ENCODE peak calls at places on chromosomes 5 and 9, in nine cellular contexts. K is WERI-Rb-1; F is AG04450; C is neural progenitor cell; U is CD8-positive, alpha-beta T cell; M is RWPE2; J is foreskin fibroblast; W is PC-9; I is bronchial epithelial cell. S is an unnamed sample.
A peak's percentile ranks its signal among the peaks of the same experiment; 100 is the strongest.

GRCh38 chr9:6449086-6449485 is 36.1 kb downstream of the UHRF2 start:
- DNase-seq in K (no peak), F (no peak), C (no peak), U (no peak), M (no peak), J (no peak), W (no peak), I (no peak), S (no peak)

GRCh38 chr5:68086443-68086842 is 129.1 kb upstream of the PIK3R1 start:
- DNase-seq in K (no peak), F (no peak), C (no peak), U (no peak), M (no peak), J (no peak), W (no peak), I (no peak), S (no peak)

GRCh38 chr5:43041669-43042175 is 1.6 kb upstream of the ANXA2R start:
- DNase-seq in K (no peak), F (peak; percentile 76), C (no peak), U (no peak), M (no peak), J (peak; percentile 88), W (peak; percentile 74), I (peak; percentile 65), S (peak; percentile 96)

GRCh38 chr5:149682532-149683076 is 47.5 kb upstream of the PPARGC1B start:
- DNase-seq in K (no peak), F (no peak), C (no peak), U (no peak), M (no peak), J (no peak), W (no peak), I (no peak), S (no peak)

GRCh38 chr5:173330151-173330855 is 2.1 kb upstream of the STC2 start:
- DNase-seq in K (no peak), F (no peak), C (peak; percentile 57), U (no peak), M (no peak), J (no peak), W (no peak), I (no peak), S (no peak)

GRCh38 chr5:167754501-167754941 is 536.9 kb upstream of the WWC1 start:
- DNase-seq in K (no peak), F (no peak), C (no peak), U (no peak), M (no peak), J (peak; percentile 53), W (no peak), I (peak; percentile 79), S (peak; percentile 60)

GRCh38 chr5:42656661-42657035 is 100.0 kb upstream of the CCDC152 start:
- DNase-seq in K (no peak), F (no peak), C (no peak), U (no peak), M (no peak), J (no peak), W (no peak), I (peak; percentile 47), S (no peak)

GRCh38 chr5:116763987-116764866 is 189.6 kb upstream of the SEMA6A start:
- DNase-seq in K (no peak), F (no peak), C (no peak), U (no peak), M (peak; percentile 83), J (no peak), W (no peak), I (peak; percentile 96), S (peak; percentile 62)

GRCh38 chr5:53733853-53734252 is 173.4 kb downstream of the NDUFS4 start:
- DNase-seq in K (peak; percentile 11), F (no peak), C (no peak), U (no peak), M (no peak), J (no peak), W (no peak), I (peak; percentile 23), S (no peak)
- TF ChIP-seq CTCF in K (peak; percentile 43), F (no peak), C (no peak), U (no peak), M (peak; percentile 28), J (no peak), W (peak; percentile 16), I (peak; percentile 41), S (no peak)

GRCh38 chr5:151063136-151063544 is 17.7 kb downstream of the TNIP1 start:
- DNase-seq in K (no peak), F (no peak), C (no peak), U (no peak), M (no peak), J (peak; percentile 79), W (no peak), I (peak; percentile 63), S (peak; percentile 85)
- H3K4me3 ChIP-seq in K (no peak overlapping the region), F (no peak overlapping the region), C (no peak overlapping the region), U (no peak overlapping the region), M (no peak overlapping the region), J (no peak overlapping the region), W (no peak overlapping the region), I (no peak overlapping the region), S (no peak overlapping the region)

GRCh38 chr5:127321465-127321864 is 30.9 kb downstream of the MEGF10 start:
- DNase-seq in K (no peak), F (no peak), C (no peak), U (no peak), M (no peak), J (no peak), W (no peak), I (no peak), S (no peak)

GRCh38 chr5:127330116-127330515 is 39.5 kb downstream of the MEGF10 start:
- DNase-seq in K (no peak), F (no peak), C (no peak), U (no peak), M (no peak), J (peak; percentile 44), W (no peak), I (no peak), S (no peak)

GRCh38 chr5:127324756-127325155 is 34.2 kb downstream of the MEGF10 start:
- DNase-seq in K (no peak), F (no peak), C (no peak), U (no peak), M (no peak), J (no peak), W (no peak), I (no peak), S (no peak)

GRCh38 chr5:127322405-127322804 is 31.8 kb downstream of the MEGF10 start:
- DNase-seq in K (no peak), F (no peak), C (no peak), U (no peak), M (no peak), J (no peak), W (no peak), I (no peak), S (no peak)

GRCh38 chr5:127326438-127326837 is 35.8 kb downstream of the MEGF10 start:
- DNase-seq in K (no peak), F (no peak), C (no peak), U (no peak), M (no peak), J (no peak), W (no peak), I (no peak), S (no peak)
- TF ChIP-seq CTCF in K (no peak), F (peak; percentile 11), C (peak; percentile 20), U (no peak), M (no peak), J (no peak), W (no peak), I (no peak), S (no peak)

GRCh38 chr5:140547508-140548299 is at the start of gene EIF4EBP3:
- DNase-seq in K (peak; percentile 93), F (peak; percentile 90), C (peak; percentile 98), U (peak; percentile 89), M (peak; percentile 95), J (peak; percentile 96), W (no peak), I (peak; percentile 86), S (peak; percentile 95)

GRCh38 chr5:140545606-140546005 is 1.9 kb upstream of the EIF4EBP3 start:
- DNase-seq in K (no peak), F (no peak), C (no peak), U (no peak), M (no peak), J (no peak), W (no peak), I (no peak), S (no peak)

GRCh38 chr5:140548300-140548688 is 832 bp downstream of the EIF4EBP3 start:
- DNase-seq in K (no peak), F (no peak), C (no peak), U (no peak), M (no peak), J (no peak), W (no peak), I (no peak), S (no peak)

GRCh38 chr5:140548791-140549190 is 1.3 kb downstream of the EIF4EBP3 start:
- DNase-seq in K (no peak), F (no peak), C (no peak), U (no peak), M (no peak), J (no peak), W (no peak), I (no peak), S (no peak)

GRCh38 chr5:140546851-140547507 is 483 bp upstream of the EIF4EBP3 start:
- DNase-seq in K (no peak), F (no peak), C (no peak), U (no peak), M (no peak), J (no peak), W (no peak), I (no peak), S (no peak)
- H3K4me3 ChIP-seq in K (peak overlapping the region; percentile 44), F (peak overlapping the region; percentile 7), C (peak overlapping the region; percentile 51), U (peak overlapping the region; percentile 96), M (no peak overlapping the region), J (peak overlapping the region; percentile 42), W (no peak overlapping the region), I (no peak overlapping the region), S (no peak overlapping the region)

DNA sequence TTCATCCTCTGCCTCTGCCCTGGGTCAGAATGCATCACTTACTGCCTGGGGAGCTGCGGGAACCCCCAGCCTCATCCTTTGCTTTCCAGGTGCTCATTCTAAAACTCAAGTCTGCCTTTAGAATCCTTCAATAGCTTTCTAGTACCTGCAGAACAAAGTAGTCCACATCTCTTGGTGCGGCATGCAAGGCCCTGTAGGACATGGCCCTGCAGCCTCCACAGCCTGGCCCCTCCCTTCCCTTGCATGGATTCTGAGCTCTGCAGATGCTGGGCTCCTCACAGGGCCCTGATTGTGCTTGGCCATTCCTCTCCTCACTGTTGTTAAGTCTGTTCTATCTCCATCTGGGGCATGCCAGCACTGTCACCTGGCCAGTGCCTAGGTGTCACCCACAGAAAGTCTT is 141.6 kb downstream of the ADCY2 start:
- DNase-seq in K (no peak), F (no peak), C (no peak), U (no peak), M (no peak), J (no peak), W (no peak), I (no peak), S (no peak)
- TF ChIP-seq CTCF in K (no peak), F (no peak), C (no peak), U (no peak), M (no peak), J (no peak), W (no peak), I (no peak), S (no peak)

S was measured in astrocyte of the spinal cord.